ENCODE peak calls at places on chromosome 18, in six cellular contexts. E, P, C, V, R and D are unnamed samples.
A peak's percentile ranks its signal among the peaks of the same experiment; 100 is the strongest.

GRCh38 chr18:8744656-8745055 is 39.3 kb downstream of the MTCL1 start:
- DNase-seq in C (no peak), P (no peak), R (peak; percentile 80), E (no peak), V (peak; percentile 20), D (no peak)

GRCh38 chr18:8603663-8604520 is 5.3 kb upstream of the RAB12 start:
- DNase-seq in R (no peak), C (no peak), E (no peak), P (no peak), V (no peak), D (no peak)

GRCh38 chr18:42087195-42087594 is 132.2 kb downstream of the PIK3C3 start:
- DNase-seq in V (no peak), P (no peak), E (peak; percentile 7), C (no peak), R (no peak), D (no peak)

GRCh38 chr18:12879840-12880531 is 4.1 kb downstream of the PTPN2 start:
- DNase-seq in E (no peak), V (no peak), R (no peak), C (no peak), P (no peak), D (peak; percentile 19)

GRCh38 chr18:52343138-52343537 is 3.1 kb downstream of the DCC start:
- DNase-seq in E (no peak), R (no peak), P (no peak), V (no peak), C (peak; percentile 93), D (peak; percentile 1)

GRCh38 chr18:23380001-23380550 is 73.0 kb upstream of the RIOK3 start:
- DNase-seq in E (peak; percentile 70), P (no peak), V (no peak), C (peak; percentile 31), R (no peak), D (peak; percentile 69)

GRCh38 chr18:27789406-27789805 is 387.5 kb downstream of the CDH2 start:
- DNase-seq in C (no peak), P (no peak), R (no peak), V (no peak), E (no peak), D (no peak)

GRCh38 chr18:9658111-9658641 is 43.8 kb upstream of the PPP4R1 start:
- DNase-seq in E (no peak), V (no peak), C (no peak), R (no peak), P (no peak), D (no peak)

GRCh38 chr18:4854664-4855063 is 342.4 kb downstream of the AKAIN1 start:
- DNase-seq in P (no peak), R (no peak), V (no peak), E (no peak), C (no peak), D (no peak)

GRCh38 chr18:35730738-35731370 is 149.3 kb downstream of the GALNT1 start:
- DNase-seq in V (no peak), C (no peak), P (no peak), R (no peak), E (no peak), D (peak; percentile 73)

GRCh38 chr18:36186461-36187137 is 698 bp upstream of the MOCOS start:
- DNase-seq in V (no peak), P (no peak), E (peak; percentile 32), R (peak; percentile 35), C (peak; percentile 51), D (no peak)

GRCh38 chr18:22563098-22563707 is 145.5 kb upstream of the CTAGE1 start:
- DNase-seq in R (no peak), E (peak; percentile 99), C (peak; percentile 64), V (no peak), P (no peak), D (peak; percentile 98)

GRCh38 chr18:7577706-7578105 is 10.6 kb downstream of the PTPRM start:
- DNase-seq in E (peak; percentile 57), R (no peak), V (no peak), P (no peak), C (no peak), D (peak; percentile 66)

GRCh38 chr18:36769172-36769571 is 59.6 kb downstream of the TPGS2 start:
- DNase-seq in R (no peak), V (no peak), E (peak; percentile 27), P (no peak), C (no peak), D (no peak)

GRCh38 chr18:23738151-23738550 is 48.9 kb downstream of the LAMA3 start:
- DNase-seq in R (no peak), V (no peak), P (no peak), C (no peak), E (no peak), D (no peak)

GRCh38 chr18:63186934-63187574 is 132.5 kb downstream of the BCL2 start:
- DNase-seq in C (no peak), R (no peak), P (no peak), V (no peak), E (no peak), D (no peak)

GRCh38 chr18:44592639-44593038 is 88.0 kb upstream of the SETBP1 start:
- DNase-seq in V (no peak), P (no peak), C (peak; percentile 34), E (peak; percentile 61), R (no peak), D (peak; percentile 21)

GRCh38 chr18:28729321-28729720 is 552.4 kb upstream of the CDH2 start:
- DNase-seq in R (no peak), P (no peak), V (no peak), C (no peak), E (peak; percentile 53), D (peak; percentile 30)

GRCh38 chr18:62979172-62979571 is 263.8 kb downstream of the PHLPP1 start:
- DNase-seq in C (peak; percentile 64), V (no peak), R (no peak), P (no peak), E (peak; percentile 42), D (peak; percentile 63)

GRCh38 chr18:27447530-27447929 is 262.4 kb upstream of the CHST9 start:
- DNase-seq in E (no peak), P (no peak), V (no peak), C (peak; percentile 97), R (no peak), D (no peak)

GRCh38 chr18:61085036-61085435 is 248.2 kb upstream of the CDH20 start:
- DNase-seq in R (no peak), C (peak; percentile 23), E (no peak), P (no peak), V (no peak), D (no peak)

GRCh38 chr18:48833701-48834394 is 116.9 kb downstream of the SMAD7 start:
- DNase-seq in E (no peak), C (no peak), P (peak; percentile 21), V (peak; percentile 44), R (peak; percentile 85), D (peak; percentile 37)

GRCh38 chr18:11984091-11984490 is 2.8 kb downstream of the IMPA2 start:
- DNase-seq in C (no peak), V (no peak), R (no peak), P (no peak), E (no peak), D (no peak)

GRCh38 chr18:61756244-61756643 is 136.6 kb downstream of the RNF152 start:
- DNase-seq in V (no peak), C (no peak), E (no peak), R (no peak), P (no peak), D (no peak)

GRCh38 chr18:3179430-3180089 is 40.2 kb downstream of the MYOM1 start:
- DNase-seq in V (no peak), E (no peak), R (no peak), C (peak; percentile 29), P (no peak), D (no peak)

GRCh38 chr18:5238371-5238758 is 41.3 kb upstream of the AKAIN1 start:
- DNase-seq in E (no peak), P (no peak), V (peak; percentile 23), C (peak; percentile 78), R (peak; percentile 55), D (peak; percentile 37)

GRCh38 chr18:77131100-77131651 is 1.4 kb downstream of the MBP start:
- DNase-seq in P (peak; percentile 27), R (peak; percentile 58), V (peak; percentile 22), E (peak; percentile 57), C (peak; percentile 57), D (peak; percentile 46)

GRCh38 chr18:76339246-76339620 is 155.8 kb downstream of the ZNF516 start:
- DNase-seq in V (no peak), C (no peak), P (no peak), E (no peak), R (no peak), D (peak; percentile 14)

GRCh38 chr18:13003466-13003896 is 12.3 kb downstream of the CEP192 start:
- DNase-seq in P (no peak), C (peak; percentile 49), E (peak; percentile 72), R (peak; percentile 29), V (no peak), D (peak; percentile 82)

GRCh38 chr18:3152294-3152693 is 67.5 kb downstream of the MYOM1 start:
- DNase-seq in P (no peak), V (no peak), C (no peak), E (no peak), R (no peak), D (no peak)

GRCh38 chr18:3514312-3515216 is 64.6 kb downstream of the TGIF1 start:
- DNase-seq in P (no peak), R (no peak), C (no peak), V (no peak), E (no peak), D (no peak)

GRCh38 chr18:72652990-72653593 is 109.0 kb upstream of the CBLN2 start:
- DNase-seq in C (peak; percentile 73), V (no peak), R (peak; percentile 47), P (no peak), E (no peak), D (peak; percentile 9)

GRCh38 chr18:60060026-60060425 is 160.2 kb downstream of the PMAIP1 start:
- DNase-seq in C (no peak), V (no peak), R (no peak), P (no peak), E (no peak), D (no peak)

GRCh38 chr18:69031571-69032451 is 233.9 kb downstream of the CCDC102B start:
- DNase-seq in E (no peak), R (no peak), C (no peak), P (no peak), V (no peak), D (no peak)

GRCh38 chr18:58392336-58393000 is 236.4 kb downstream of the ALPK2 start:
- DNase-seq in P (no peak), V (no peak), R (no peak), C (no peak), E (peak; percentile 88), D (peak; percentile 64)

GRCh38 chr18:21439453-21439852 is 161.1 kb downstream of the ESCO1 start:
- DNase-seq in C (no peak), P (no peak), E (peak; percentile 78), V (no peak), R (no peak), D (peak; percentile 75)